ENCODE peak calls at places on chromosomes 2 and 18, in seven cellular contexts. R is AG08395, Q is AG10803, Z is RPMI8226, K is globus pallidus, S is tibial artery, B is pancreas. W is an unnamed sample.

GRCh38 chr2:213923543-213923942 is 487.3 kb upstream of the VWC2L start:
- DNase-seq in S (no peak), B (no peak), K (no peak), Z (no peak), R (no peak), Q (no peak), W (no peak)

GRCh38 chr2:178268435-178268834 is 74.1 kb downstream of the OSBPL6 start:
- DNase-seq in R (no peak), Q (peak; percentile 52), Z (no peak), K (no peak), S (no peak), B (no peak), W (no peak)

GRCh38 chr2:229133155-229133772 is 137.8 kb downstream of the PID1 start:
- DNase-seq in S (no peak), R (peak; percentile 48), Z (peak; percentile 3), B (no peak), Q (peak; percentile 45), K (peak; percentile 39), W (peak; percentile 61)

GRCh38 chr2:68829764-68830163 is 41.4 kb downstream of the BMP10 start:
- DNase-seq in R (no peak), Q (no peak), B (no peak), Z (no peak), K (no peak), S (no peak), W (no peak)

GRCh38 chr18:27715751-27716150 is 461.2 kb downstream of the CDH2 start:
- DNase-seq in Z (no peak), S (no peak), R (no peak), B (no peak), K (no peak), Q (no peak), W (no peak)

GRCh38 chr2:5696351-5696740 is 4.2 kb downstream of the SOX11 start:
- DNase-seq in Q (peak; percentile 13), K (no peak), S (no peak), R (no peak), Z (peak; percentile 65), B (no peak), W (no peak)

GRCh38 chr2:159153063-159153462 is 133.4 kb downstream of the WDSUB1 start:
- DNase-seq in R (no peak), Z (no peak), K (no peak), S (no peak), B (no peak), Q (no peak), W (no peak)

GRCh38 chr2:117957616-117958015 is 56.3 kb downstream of the CCDC93 start:
- DNase-seq in S (no peak), Q (no peak), K (no peak), R (no peak), B (no peak), Z (no peak), W (no peak)

GRCh38 chr18:26637324-26637723 is 89.0 kb upstream of the KCTD1 start:
- DNase-seq in B (no peak), Z (no peak), S (no peak), K (no peak), Q (no peak), R (no peak), W (no peak)

GRCh38 chr2:216206821-216207220 is 97.7 kb downstream of the XRCC5 start:
- DNase-seq in R (no peak), Z (no peak), Q (no peak), S (no peak), B (no peak), K (no peak), W (no peak)

GRCh38 chr18:74774486-74774885 is 176.8 kb downstream of the ZNF407 start:
- DNase-seq in R (no peak), Q (no peak), K (no peak), B (no peak), S (no peak), Z (no peak), W (no peak)

GRCh38 chr2:72031346-72032115 is 116.1 kb downstream of the CYP26B1 start:
- DNase-seq in Z (no peak), K (no peak), Q (no peak), B (no peak), S (peak; percentile 52), R (no peak), W (no peak)

GRCh38 chr2:172704072-172704936 is 31.3 kb upstream of the RAPGEF4 start:
- DNase-seq in K (no peak), B (no peak), R (peak; percentile 35), Q (peak; percentile 25), Z (peak; percentile 8), S (no peak), W (peak; percentile 66)

GRCh38 chr2:72153026-72153791 is 5.5 kb upstream of the CYP26B1 start:
- DNase-seq in K (no peak), R (no peak), B (no peak), Q (no peak), S (peak; percentile 48), Z (no peak), W (no peak)

GRCh38 chr18:58104071-58104470 is 60.0 kb downstream of the NEDD4L start:
- DNase-seq in B (no peak), Z (no peak), K (no peak), S (no peak), R (no peak), Q (no peak), W (no peak)

GRCh38 chr2:100902833-100903405 is 83.0 kb downstream of the NPAS2 start:
- DNase-seq in Z (no peak), K (no peak), R (peak; percentile 93), S (no peak), B (no peak), Q (peak; percentile 95), W (no peak)

GRCh38 chr2:85600951-85601770 is 1.3 kb downstream of the TMEM150A start:
- DNase-seq in Z (no peak), B (no peak), K (no peak), Q (no peak), S (no peak), R (no peak), W (peak; percentile 54)

GRCh38 chr2:26462100-26462499 is 15.8 kb downstream of the OTOF start:
- DNase-seq in Q (no peak), S (peak; percentile 46), R (no peak), Z (no peak), K (no peak), B (no peak), W (no peak)

GRCh38 chr2:105175231-105175630 is 66.3 kb upstream of the GPR45 start:
- DNase-seq in Z (no peak), S (no peak), K (no peak), Q (no peak), B (no peak), R (no peak), W (no peak)

GRCh38 chr2:68850524-68850923 is 20.7 kb downstream of the BMP10 start:
- DNase-seq in B (no peak), K (no peak), R (no peak), Z (no peak), Q (no peak), S (no peak), W (no peak)

GRCh38 chr2:133344864-133345263 is 223.4 kb downstream of the NCKAP5 start:
- DNase-seq in R (no peak), Z (no peak), B (no peak), K (no peak), S (no peak), Q (no peak), W (no peak)

GRCh38 chr2:238717084-238717483 is 130.8 kb upstream of the TWIST2 start:
- DNase-seq in Q (no peak), S (no peak), K (no peak), B (no peak), Z (no peak), R (no peak), W (no peak)

GRCh38 chr2:46651363-46652099 is 172.2 kb downstream of the TMEM247 start:
- DNase-seq in Q (peak; percentile 32), Z (no peak), K (no peak), R (no peak), S (no peak), B (peak; percentile 40), W (no peak)

GRCh38 chr2:128566671-128567070 is 248.0 kb upstream of the HS6ST1 start:
- DNase-seq in Z (no peak), B (no peak), Q (no peak), S (no peak), R (no peak), K (no peak), W (no peak)

GRCh38 chr2:3738454-3738853 is 35.1 kb downstream of the DCDC2C start:
- DNase-seq in R (no peak), Z (peak; percentile 63), K (no peak), S (no peak), Q (no peak), B (no peak), W (peak; percentile 78)

GRCh38 chr18:21273568-21273967 is 31.5 kb downstream of the GREB1L start:
- DNase-seq in Z (peak; percentile 13), B (no peak), Q (no peak), K (no peak), R (no peak), S (no peak), W (no peak)

GRCh38 chr2:121210691-121211090 is 74.3 kb downstream of the TFCP2L1 start:
- DNase-seq in S (no peak), Z (peak; percentile 21), B (peak; percentile 82), Q (no peak), K (no peak), R (no peak), W (no peak)

GRCh38 chr2:27390822-27391679 is 10.5 kb upstream of the ZNF513 start:
- DNase-seq in R (no peak), K (no peak), B (no peak), Q (no peak), Z (no peak), S (no peak), W (no peak)

GRCh38 chr2:26961603-26962184 is 8.7 kb upstream of the MAPRE3 start:
- DNase-seq in K (peak; percentile 75), Z (peak; percentile 81), S (peak; percentile 88), B (peak; percentile 81), R (peak; percentile 86), Q (peak; percentile 66), W (peak; percentile 90)

GRCh38 chr2:143361346-143361745 is 232.1 kb downstream of the ARHGAP15 start:
- DNase-seq in K (no peak), Q (no peak), B (no peak), S (no peak), Z (no peak), R (no peak), W (no peak)

GRCh38 chr2:226475650-226476049 is 324.0 kb downstream of the IRS1 start:
- DNase-seq in B (no peak), S (no peak), R (peak; percentile 12), Q (peak; percentile 61), K (no peak), Z (no peak), W (no peak)

GRCh38 chr2:54512663-54513363 is 56.7 kb downstream of the SPTBN1 start:
- DNase-seq in R (no peak), Z (no peak), B (no peak), K (no peak), S (no peak), Q (no peak), W (no peak)

GRCh38 chr2:112541315-112542122 is 746 bp upstream of the POLR1B start:
- DNase-seq in K (no peak), Q (peak; percentile 52), Z (peak; percentile 70), R (peak; percentile 76), B (peak; percentile 62), S (peak; percentile 82), W (peak; percentile 77)

GRCh38 chr2:33628031-33628430 is 28.9 kb upstream of the FAM98A start:
- DNase-seq in S (no peak), Q (no peak), B (no peak), Z (no peak), K (no peak), R (no peak), W (no peak)

GRCh38 chr2:171836151-171836910 is 57.7 kb downstream of the SLC25A12 start:
- DNase-seq in K (no peak), Q (peak; percentile 17), S (no peak), Z (no peak), R (no peak), B (no peak), W (no peak)